ENCODE peak calls at places on chromosome 18, in seven cellular contexts. One of them, this sample, is unnamed.

GRCh38 chr18:21958707-21959457 is 210.5 kb upstream of the GATA6 start:
- DNase-seq in GM23248: no peak
- DNase-seq in HCT116: no peak
- DNase-seq in neural progenitor cell: no peak
- DNase-seq in MM.1S: no peak
- DNase-seq in OCI-LY7: no peak
- DNase-seq in SK-N-SH: no peak
- DNase-seq in this sample: no peak

GRCh38 chr18:67417864-67418523 is 98.5 kb downstream of the DSEL start:
- DNase-seq in GM23248: peak; percentile 73
- DNase-seq in HCT116: no peak
- DNase-seq in neural progenitor cell: no peak
- DNase-seq in MM.1S: peak; percentile 81
- DNase-seq in OCI-LY7: no peak
- DNase-seq in SK-N-SH: no peak
- DNase-seq in this sample: peak; percentile 59

GRCh38 chr18:58087928-58088722 is 44.1 kb downstream of the NEDD4L start:
- DNase-seq in GM23248: peak; percentile 11
- DNase-seq in HCT116: no peak
- DNase-seq in neural progenitor cell: no peak
- DNase-seq in MM.1S: no peak
- DNase-seq in OCI-LY7: no peak
- DNase-seq in SK-N-SH: no peak
- DNase-seq in this sample: peak; percentile 99

GRCh38 chr18:36088256-36088655 is 20.9 kb upstream of the RPRD1A start:
- DNase-seq in GM23248: no peak
- DNase-seq in HCT116: no peak
- DNase-seq in neural progenitor cell: no peak
- DNase-seq in MM.1S: no peak
- DNase-seq in OCI-LY7: no peak
- DNase-seq in SK-N-SH: no peak
- DNase-seq in this sample: no peak

GRCh38 chr18:46152436-46152807 is 48.2 kb downstream of the HAUS1 start:
- DNase-seq in GM23248: peak; percentile 94
- DNase-seq in HCT116: no peak
- DNase-seq in neural progenitor cell: no peak
- DNase-seq in MM.1S: no peak
- DNase-seq in OCI-LY7: no peak
- DNase-seq in SK-N-SH: no peak
- DNase-seq in this sample: peak; percentile 71

GRCh38 chr18:49690307-49690706 is 123.0 kb downstream of the ACAA2 start:
- DNase-seq in GM23248: peak; percentile 95
- DNase-seq in HCT116: peak; percentile 10
- DNase-seq in neural progenitor cell: no peak
- DNase-seq in MM.1S: no peak
- DNase-seq in OCI-LY7: no peak
- DNase-seq in SK-N-SH: no peak
- DNase-seq in this sample: peak; percentile 78

GRCh38 chr18:10215444-10215843 is 239.0 kb upstream of the APCDD1 start:
- DNase-seq in GM23248: no peak
- DNase-seq in HCT116: no peak
- DNase-seq in neural progenitor cell: no peak
- DNase-seq in MM.1S: no peak
- DNase-seq in OCI-LY7: no peak
- DNase-seq in SK-N-SH: no peak
- DNase-seq in this sample: no peak

GRCh38 chr18:22169011-22169888 is at the start of gene GATA6:
- DNase-seq in GM23248: peak; percentile 95
- DNase-seq in HCT116: peak; percentile 85
- DNase-seq in neural progenitor cell: peak; percentile 92
- DNase-seq in MM.1S: no peak
- DNase-seq in OCI-LY7: no peak
- DNase-seq in SK-N-SH: peak; percentile 69
- DNase-seq in this sample: peak; percentile 91

GRCh38 chr18:35172009-35172408 is 68.8 kb upstream of the ZNF397 start:
- DNase-seq in GM23248: no peak
- DNase-seq in HCT116: no peak
- DNase-seq in neural progenitor cell: no peak
- DNase-seq in MM.1S: no peak
- DNase-seq in OCI-LY7: no peak
- DNase-seq in SK-N-SH: no peak
- DNase-seq in this sample: no peak

GRCh38 chr18:68262697-68263293 is 452.1 kb downstream of the TMX3 start:
- DNase-seq in GM23248: peak; percentile 89
- DNase-seq in HCT116: no peak
- DNase-seq in neural progenitor cell: no peak
- DNase-seq in MM.1S: no peak
- DNase-seq in OCI-LY7: no peak
- DNase-seq in SK-N-SH: no peak
- DNase-seq in this sample: peak; percentile 88

GRCh38 chr18:68121308-68121707 is 593.6 kb downstream of the TMX3 start:
- DNase-seq in GM23248: no peak
- DNase-seq in HCT116: no peak
- DNase-seq in neural progenitor cell: peak; percentile 3
- DNase-seq in MM.1S: no peak
- DNase-seq in OCI-LY7: no peak
- DNase-seq in SK-N-SH: no peak
- DNase-seq in this sample: peak; percentile 79

GRCh38 chr18:3885209-3885792 is 435.3 kb downstream of the TGIF1 start:
- DNase-seq in GM23248: no peak
- DNase-seq in HCT116: peak; percentile 39
- DNase-seq in neural progenitor cell: peak; percentile 35
- DNase-seq in MM.1S: no peak
- DNase-seq in OCI-LY7: peak; percentile 71
- DNase-seq in SK-N-SH: peak; percentile 24
- DNase-seq in this sample: peak; percentile 37

GRCh38 chr18:45060102-45060501 is 379.4 kb downstream of the SETBP1 start:
- DNase-seq in GM23248: peak; percentile 30
- DNase-seq in HCT116: no peak
- DNase-seq in neural progenitor cell: no peak
- DNase-seq in MM.1S: no peak
- DNase-seq in OCI-LY7: no peak
- DNase-seq in SK-N-SH: no peak
- DNase-seq in this sample: no peak

GRCh38 chr18:67715567-67715966 is 199.0 kb upstream of the DSEL start:
- DNase-seq in GM23248: no peak
- DNase-seq in HCT116: no peak
- DNase-seq in neural progenitor cell: no peak
- DNase-seq in MM.1S: no peak
- DNase-seq in OCI-LY7: no peak
- DNase-seq in SK-N-SH: no peak
- DNase-seq in this sample: no peak

GRCh38 chr18:44507729-44508325 is 172.9 kb upstream of the SETBP1 start:
- DNase-seq in GM23248: no peak
- DNase-seq in HCT116: no peak
- DNase-seq in neural progenitor cell: no peak
- DNase-seq in MM.1S: no peak
- DNase-seq in OCI-LY7: peak; percentile 1
- DNase-seq in SK-N-SH: no peak
- DNase-seq in this sample: no peak

GRCh38 chr18:69689081-69689759 is 258.5 kb downstream of the CD226 start:
- DNase-seq in GM23248: peak; percentile 52
- DNase-seq in HCT116: no peak
- DNase-seq in neural progenitor cell: no peak
- DNase-seq in MM.1S: no peak
- DNase-seq in OCI-LY7: no peak
- DNase-seq in SK-N-SH: no peak
- DNase-seq in this sample: no peak

GRCh38 chr18:61637905-61638304 is 254.9 kb downstream of the RNF152 start:
- DNase-seq in GM23248: no peak
- DNase-seq in HCT116: no peak
- DNase-seq in neural progenitor cell: no peak
- DNase-seq in MM.1S: no peak
- DNase-seq in OCI-LY7: no peak
- DNase-seq in SK-N-SH: no peak
- DNase-seq in this sample: no peak

GRCh38 chr18:72541871-72542690 is 2.1 kb downstream of the CBLN2 start:
- DNase-seq in GM23248: no peak
- DNase-seq in HCT116: no peak
- DNase-seq in neural progenitor cell: peak; percentile 65
- DNase-seq in MM.1S: peak; percentile 81
- DNase-seq in OCI-LY7: no peak
- DNase-seq in SK-N-SH: peak; percentile 79
- DNase-seq in this sample: no peak

GRCh38 chr18:23538040-23538439 is 34.7 kb downstream of the RMC1 start:
- DNase-seq in GM23248: no peak
- DNase-seq in HCT116: no peak
- DNase-seq in neural progenitor cell: no peak
- DNase-seq in MM.1S: no peak
- DNase-seq in OCI-LY7: no peak
- DNase-seq in SK-N-SH: no peak
- DNase-seq in this sample: no peak

GRCh38 chr18:59624384-59624760 is 72.9 kb downstream of the CCBE1 start:
- DNase-seq in GM23248: peak; percentile 43
- DNase-seq in HCT116: no peak
- DNase-seq in neural progenitor cell: no peak
- DNase-seq in MM.1S: no peak
- DNase-seq in OCI-LY7: no peak
- DNase-seq in SK-N-SH: no peak
- DNase-seq in this sample: no peak

GRCh38 chr18:59620381-59620780 is 76.8 kb downstream of the CCBE1 start:
- DNase-seq in GM23248: no peak
- DNase-seq in HCT116: no peak
- DNase-seq in neural progenitor cell: no peak
- DNase-seq in MM.1S: no peak
- DNase-seq in OCI-LY7: no peak
- DNase-seq in SK-N-SH: no peak
- DNase-seq in this sample: no peak

GRCh38 chr18:59623456-59624383 is 73.5 kb downstream of the CCBE1 start:
- DNase-seq in GM23248: peak; percentile 75
- DNase-seq in HCT116: no peak
- DNase-seq in neural progenitor cell: no peak
- DNase-seq in MM.1S: no peak
- DNase-seq in OCI-LY7: no peak
- DNase-seq in SK-N-SH: no peak
- DNase-seq in this sample: peak; percentile 19

GRCh38 chr18:59617468-59617932 is 79.7 kb downstream of the CCBE1 start:
- DNase-seq in GM23248: no peak
- DNase-seq in HCT116: no peak
- DNase-seq in neural progenitor cell: no peak
- DNase-seq in MM.1S: no peak
- DNase-seq in OCI-LY7: no peak
- DNase-seq in SK-N-SH: peak; percentile 71
- DNase-seq in this sample: peak; percentile 52

GRCh38 chr18:59621027-59621426 is 76.2 kb downstream of the CCBE1 start:
- DNase-seq in GM23248: peak; percentile 14
- DNase-seq in HCT116: no peak
- DNase-seq in neural progenitor cell: no peak
- DNase-seq in MM.1S: no peak
- DNase-seq in OCI-LY7: no peak
- DNase-seq in SK-N-SH: no peak
- DNase-seq in this sample: peak; percentile 43
- TF ChIP-seq EZH2phosphoT487 in GM23248: no peak
- TF ChIP-seq EZH2phosphoT487 in HCT116: no peak
- TF ChIP-seq EZH2phosphoT487 in neural progenitor cell: no peak
- TF ChIP-seq EZH2phosphoT487 in MM.1S: no peak
- TF ChIP-seq EZH2phosphoT487 in OCI-LY7: no peak
- TF ChIP-seq EZH2phosphoT487 in SK-N-SH: no peak
- TF ChIP-seq EZH2phosphoT487 in this sample: no peak

DNA sequence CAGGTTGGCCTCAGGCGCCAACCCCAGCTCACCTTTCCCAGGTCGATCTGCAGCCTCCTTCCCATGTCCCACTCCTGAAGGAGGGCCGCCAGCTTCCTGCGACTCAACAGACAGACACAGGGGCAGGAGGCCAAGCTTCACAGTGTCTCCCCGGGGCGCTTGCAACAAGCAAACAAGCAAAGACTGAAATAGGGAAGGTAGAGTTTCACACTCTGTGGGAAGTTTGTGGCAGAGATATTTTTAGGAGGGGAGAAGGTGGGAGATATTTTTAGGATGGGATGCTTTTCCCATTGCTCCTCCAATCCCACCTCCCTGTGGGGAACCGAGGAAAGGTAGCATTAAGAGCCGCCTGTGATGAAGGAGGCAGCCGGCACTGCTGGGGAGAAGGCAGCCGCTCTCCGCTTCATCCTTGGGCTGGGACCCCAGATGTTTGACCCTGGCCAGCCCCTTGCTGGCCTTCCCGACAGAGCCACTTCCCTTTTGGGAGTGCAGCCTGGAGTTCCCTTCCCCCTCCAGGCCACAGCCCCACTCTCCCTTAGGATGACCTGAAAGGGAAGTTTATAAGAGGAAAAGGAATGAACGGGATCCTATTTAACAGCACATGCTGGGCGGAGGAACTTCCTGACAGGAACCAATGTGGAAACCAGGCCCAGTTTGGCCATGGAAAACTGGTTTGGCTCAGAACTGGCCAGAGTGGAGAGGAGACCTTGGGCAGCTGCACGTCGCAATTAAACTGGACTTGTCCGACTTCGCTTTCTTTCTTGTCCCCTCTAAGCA is 142.2 kb upstream of the SMAD2 start:
- DNase-seq in GM23248: peak; percentile 53
- DNase-seq in HCT116: no peak
- DNase-seq in neural progenitor cell: peak; percentile 16
- DNase-seq in MM.1S: no peak
- DNase-seq in OCI-LY7: no peak
- DNase-seq in SK-N-SH: peak; percentile 51
- DNase-seq in this sample: no peak
- H3K27ac ChIP-seq in GM23248: peak overlapping the region; percentile 27
- H3K27ac ChIP-seq in HCT116: no peak overlapping the region
- H3K27ac ChIP-seq in neural progenitor cell: no peak overlapping the region
- H3K27ac ChIP-seq in MM.1S: no peak overlapping the region
- H3K27ac ChIP-seq in OCI-LY7: no peak overlapping the region
- H3K27ac ChIP-seq in SK-N-SH: peak overlapping the region; percentile 18
- H3K27ac ChIP-seq in this sample: no peak overlapping the region

GRCh38 chr18:79937103-79937860 is 14.2 kb downstream of the SLC66A2 start:
- DNase-seq in GM23248: no peak
- DNase-seq in HCT116: no peak
- DNase-seq in neural progenitor cell: no peak
- DNase-seq in MM.1S: no peak
- DNase-seq in OCI-LY7: no peak
- DNase-seq in SK-N-SH: no peak
- DNase-seq in this sample: no peak
- TF ChIP-seq EZH2phosphoT487 in GM23248: no peak
- TF ChIP-seq EZH2phosphoT487 in HCT116: no peak
- TF ChIP-seq EZH2phosphoT487 in neural progenitor cell: no peak
- TF ChIP-seq EZH2phosphoT487 in MM.1S: no peak
- TF ChIP-seq EZH2phosphoT487 in OCI-LY7: no peak
- TF ChIP-seq EZH2phosphoT487 in SK-N-SH: no peak
- TF ChIP-seq EZH2phosphoT487 in this sample: no peak

GRCh38 chr18:55489034-55489741 is 98.8 kb downstream of the TCF4 start:
- DNase-seq in GM23248: no peak
- DNase-seq in HCT116: no peak
- DNase-seq in neural progenitor cell: no peak
- DNase-seq in MM.1S: no peak
- DNase-seq in OCI-LY7: peak; percentile 49
- DNase-seq in SK-N-SH: no peak
- DNase-seq in this sample: no peak

GRCh38 chr18:55488473-55488872 is 99.5 kb downstream of the TCF4 start:
- DNase-seq in GM23248: no peak
- DNase-seq in HCT116: no peak
- DNase-seq in neural progenitor cell: peak; percentile 62
- DNase-seq in MM.1S: no peak
- DNase-seq in OCI-LY7: no peak
- DNase-seq in SK-N-SH: no peak
- DNase-seq in this sample: no peak

GRCh38 chr18:55489742-55490055 is 98.3 kb downstream of the TCF4 start:
- DNase-seq in GM23248: no peak
- DNase-seq in HCT116: no peak
- DNase-seq in neural progenitor cell: no peak
- DNase-seq in MM.1S: peak; percentile 70
- DNase-seq in OCI-LY7: peak; percentile 48
- DNase-seq in SK-N-SH: peak; percentile 46
- DNase-seq in this sample: no peak

GRCh38 chr18:55486936-55487335 is 101.1 kb downstream of the TCF4 start:
- DNase-seq in GM23248: no peak
- DNase-seq in HCT116: no peak
- DNase-seq in neural progenitor cell: no peak
- DNase-seq in MM.1S: no peak
- DNase-seq in OCI-LY7: no peak
- DNase-seq in SK-N-SH: no peak
- DNase-seq in this sample: no peak

GRCh38 chr18:55487997-55488396 is 100.0 kb downstream of the TCF4 start:
- DNase-seq in GM23248: no peak
- DNase-seq in HCT116: no peak
- DNase-seq in neural progenitor cell: no peak
- DNase-seq in MM.1S: no peak
- DNase-seq in OCI-LY7: no peak
- DNase-seq in SK-N-SH: no peak
- DNase-seq in this sample: no peak
- H3K27ac ChIP-seq in GM23248: no peak overlapping the region
- H3K27ac ChIP-seq in HCT116: no peak overlapping the region
- H3K27ac ChIP-seq in neural progenitor cell: no peak overlapping the region
- H3K27ac ChIP-seq in MM.1S: no peak overlapping the region
- H3K27ac ChIP-seq in OCI-LY7: peak overlapping the region; percentile 74
- H3K27ac ChIP-seq in SK-N-SH: no peak overlapping the region
- H3K27ac ChIP-seq in this sample: no peak overlapping the region